ENCODE peak calls at places on chromosomes 3 and 15, in five cellular contexts. K is stimulated activated CD8-positive, alpha-beta memory T cell treated with anti-CD3 and anti-CD28 coated beads, Interleukin-15, amount 100 ng/mL, for 1 hour; S is NCI-H1436; N is substantia nigra; D is heart left ventricle. B is an unnamed sample.

GRCh38 chr15:77907824-77908751 is 169.4 kb downstream of the TBC1D2B start:
- DNase-seq in N (no peak), D (no peak), S (peak), K (no peak), B (no peak)

GRCh38 chr15:88586401-88587162 is 34.6 kb upstream of the AEN start:
- DNase-seq in K (no peak), S (no peak), D (no peak), N (no peak), B (peak)

GRCh38 chr3:8987673-8988655 is 24.7 kb upstream of the RAD18 start:
- DNase-seq in S (peak), K (peak), D (no peak), N (peak), B (peak)

GRCh38 chr15:101625169-101625568 is 27.0 kb downstream of the TM2D3 start:
- DNase-seq in K (no peak), D (no peak), S (no peak), N (no peak), B (no peak)

GRCh38 chr3:196007744-196008143 is 74.1 kb downstream of the TFRC start:
- DNase-seq in S (no peak), N (no peak), D (no peak), K (no peak), B (no peak)

GRCh38 chr3:81601707-81602305 is 159.6 kb downstream of the GBE1 start:
- DNase-seq in S (no peak), D (no peak), K (no peak), N (no peak), B (no peak)

GRCh38 chr15:101325263-101326025 is 30.4 kb upstream of the SNRPA1 start:
- DNase-seq in D (no peak), S (no peak), K (no peak), N (no peak), B (no peak)

GRCh38 chr3:12990306-12990705 is 82.9 kb downstream of the IQSEC1 start:
- DNase-seq in D (no peak), N (no peak), K (no peak), S (no peak), B (no peak)

B was measured in foreskin melanocyte.